ENCODE peak calls at places on chromosomes 11 and 22, in four cellular contexts. T is HCT116, M is mammary epithelial cell, D is keratinocyte. A is an unnamed sample.

GRCh38 chr22:18104566-18104965 is 6.0 kb upstream of the TUBA8 start:
- DNase-seq in M (no peak), D (no peak), T (no peak), A (no peak)

GRCh38 chr22:38417252-38418060 is 37.5 kb downstream of the KCNJ4 start:
- DNase-seq in M (no peak), T (no peak), D (no peak), A (no peak)

GRCh38 chr22:37228106-37229011 is 15.7 kb downstream of the RAC2 start:
- DNase-seq in D (no peak), M (peak), T (peak), A (no peak)

GRCh38 chr11:1323779-1324178 is 14.3 kb upstream of the TOLLIP start:
- DNase-seq in T (no peak), M (no peak), D (no peak), A (no peak)

GRCh38 chr11:105489431-105489830 is 120.4 kb upstream of the GRIA4 start:
- DNase-seq in D (no peak), M (no peak), T (no peak), A (no peak)

GRCh38 chr22:38464992-38465672 is 2.8 kb upstream of the KDELR3 start:
- DNase-seq in T (no peak), M (no peak), D (no peak), A (no peak)

GRCh38 chr11:15807827-15808226 is 548.5 kb downstream of the SOX6 start:
- DNase-seq in D (no peak), M (no peak), T (no peak), A (no peak)

GRCh38 chr22:38724176-38724575 is 18.4 kb downstream of the GTPBP1 start:
- DNase-seq in D (no peak), T (no peak), M (no peak), A (no peak)

GRCh38 chr22:20267441-20268288 is 453 bp downstream of the RTN4R start:
- DNase-seq in T (no peak), M (peak), D (no peak), A (no peak)
- TF ChIP-seq EZH2 in T (no peak), M (no peak), D (no peak), A (no peak)

GRCh38 chr22:24952837-24953293 is 349 bp downstream of the KIAA1671 start:
- DNase-seq in D (no peak), M (peak), T (peak), A (no peak)
- TF ChIP-seq EZH2 in D (no peak), M (no peak), T (no peak), A (no peak)

DNA sequence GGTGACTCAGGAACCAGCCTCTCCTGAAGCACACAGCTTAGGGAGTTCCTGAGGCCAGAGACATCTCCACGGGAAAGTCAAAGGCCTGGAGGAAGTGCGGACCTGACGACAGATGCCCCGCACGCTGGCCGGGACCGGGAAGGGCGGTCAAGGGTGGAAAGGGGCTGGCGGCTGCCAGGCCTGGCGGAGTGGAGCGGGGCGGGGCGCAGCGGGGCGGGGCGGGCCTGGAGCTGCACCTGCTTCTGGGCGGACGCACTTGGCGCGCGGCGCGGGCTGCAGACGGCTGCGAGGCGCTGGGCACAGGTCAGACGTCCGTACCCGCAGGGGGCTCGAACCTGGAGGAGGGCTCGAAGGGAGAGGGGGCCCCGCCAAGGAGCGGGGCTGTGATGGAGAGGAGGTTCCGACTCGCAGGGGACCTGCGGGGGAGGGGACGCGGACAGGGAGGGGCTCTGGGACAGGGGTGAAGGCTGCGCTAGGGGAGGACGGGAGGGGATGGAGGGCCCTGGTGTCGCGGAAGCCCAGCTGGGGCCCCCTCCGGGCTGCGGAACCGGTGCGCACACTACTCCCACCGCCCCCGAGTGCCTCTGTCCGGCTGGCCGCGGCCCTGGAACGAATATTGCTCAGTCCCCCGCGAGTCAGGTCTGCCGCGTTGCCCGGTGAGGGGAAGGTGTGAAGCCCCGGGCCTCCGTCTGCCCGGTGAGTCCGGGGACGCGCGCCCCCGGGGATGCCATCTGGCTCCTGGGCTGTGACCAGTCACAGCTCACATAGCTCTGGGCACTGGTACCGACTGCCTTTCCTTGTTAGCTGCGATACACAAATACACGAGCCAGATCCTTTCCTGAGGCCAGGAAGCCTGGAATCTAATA is at the start of gene TMEM45B:
- DNase-seq in M (no peak), T (no peak), D (no peak), A (no peak)
- TF ChIP-seq EZH2 in M (no peak), T (no peak), D (peak), A (no peak)

GRCh38 chr22:50548913-50549790 is 3.5 kb downstream of the KLHDC7B start:
- DNase-seq in M (no peak), D (no peak), T (no peak), A (no peak)
- TF ChIP-seq EZH2 in M (no peak), D (no peak), T (no peak), A (no peak)

GRCh38 chr22:27101288-27101687 is 443.9 kb downstream of the MIAT start:
- DNase-seq in T (no peak), M (no peak), D (no peak), A (no peak)
- TF ChIP-seq EZH2 in T (no peak), M (no peak), D (no peak), A (no peak)

GRCh38 chr11:117144477-117145392 is 648 bp downstream of the PAFAH1B2 start:
- DNase-seq in T (no peak), M (peak), D (no peak), A (no peak)
- TF ChIP-seq EZH2 in T (no peak), M (no peak), D (no peak), A (no peak)

DNA sequence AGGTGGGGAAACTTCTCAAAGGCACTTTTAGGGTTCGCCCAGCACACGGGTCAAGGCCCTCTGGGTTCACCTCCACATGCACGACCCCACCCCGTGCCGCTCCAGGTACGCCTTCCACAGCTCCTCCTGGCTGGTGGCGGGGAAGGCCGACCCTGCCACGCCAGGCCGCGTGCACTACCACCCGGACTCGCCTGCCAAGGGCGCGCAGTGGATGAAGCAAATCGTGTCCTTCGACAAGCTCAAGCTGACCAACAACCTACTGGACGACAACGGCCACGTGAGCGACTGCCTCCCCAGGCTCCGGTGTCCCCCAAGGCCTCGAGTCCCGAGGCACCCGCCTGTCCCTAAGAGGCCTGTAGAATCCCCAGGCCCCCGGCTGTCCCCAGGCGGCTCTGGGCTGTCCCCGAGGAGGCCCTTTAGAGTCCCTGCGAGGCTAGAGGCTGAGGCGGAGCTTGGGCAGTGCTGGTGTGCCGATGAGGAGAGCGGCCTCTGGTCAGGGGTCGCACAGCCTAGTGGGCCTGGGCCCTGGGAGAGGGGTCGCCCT is 3.5 kb downstream of the TBX1 start:
- DNase-seq in D (no peak), M (no peak), T (no peak), A (no peak)
- TF ChIP-seq EZH2 in D (no peak), M (no peak), T (no peak), A (no peak)

GRCh38 chr11:27300974-27301373 is 62.0 kb downstream of the CCDC34 start:
- DNase-seq in D (no peak), M (peak), T (no peak), A (no peak)
- TF ChIP-seq EZH2 in D (no peak), M (no peak), T (no peak), A (no peak)

DNA sequence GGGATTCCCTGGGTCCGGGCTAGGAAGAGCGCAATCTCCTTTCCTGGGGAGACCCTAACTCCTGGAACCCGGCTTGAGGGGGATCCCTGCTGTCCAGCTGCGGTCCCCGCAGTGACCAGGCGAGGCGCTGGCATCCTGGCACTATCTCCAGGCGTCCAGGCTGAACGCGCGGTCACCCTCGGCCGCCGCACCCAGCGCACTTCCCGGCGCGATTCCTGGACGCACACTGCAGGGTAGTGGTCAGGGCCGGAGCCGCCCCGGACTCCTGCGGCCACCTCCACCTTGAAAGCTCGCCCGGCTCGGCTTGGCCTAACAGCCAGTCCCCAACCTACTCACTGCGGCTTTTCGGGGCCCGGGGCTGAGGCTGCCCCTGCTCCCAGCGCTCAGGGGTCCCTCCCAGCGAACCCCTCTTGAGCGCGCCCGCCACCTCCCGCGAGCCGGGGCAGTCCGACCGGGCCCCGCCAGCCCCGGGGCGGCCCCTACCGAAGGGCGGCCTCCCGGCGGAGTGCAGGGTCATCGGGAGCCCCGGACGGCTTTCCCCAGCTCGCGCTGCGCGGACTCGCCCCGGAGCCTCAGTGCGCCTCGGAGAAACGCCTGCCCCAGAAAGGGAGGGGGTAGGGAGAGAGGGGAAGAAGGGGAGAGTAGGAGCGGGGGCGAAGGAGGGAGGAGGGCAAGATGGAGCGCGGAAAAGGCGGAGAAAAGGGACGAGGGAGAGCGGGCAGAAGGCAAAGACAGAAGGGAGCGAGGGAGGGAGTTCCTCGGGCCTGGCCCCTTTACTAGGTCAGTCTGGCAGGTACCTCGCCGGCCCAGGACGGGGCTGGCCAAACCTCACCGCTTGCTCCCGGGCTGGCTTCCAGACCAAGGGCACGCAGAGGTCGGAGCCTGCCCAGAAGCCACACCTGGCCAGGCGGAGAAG is 1.0 kb downstream of the POU2AF3 start:
- DNase-seq in D (no peak), M (peak), T (no peak), A (no peak)
- TF ChIP-seq EZH2 in D (peak), M (no peak), T (no peak), A (no peak)